ENCODE peak calls at places on chromosomes 6 and 20, in five cellular contexts. D is hippocampal formation, C is NB4, W is Panc1, G is Calu3. M is an unnamed sample.

GRCh38 chr6:169139179-169139971 is 114.3 kb downstream of the THBS2 start:
- DNase-seq in D (no peak), W (no peak), G (no peak), C (no peak), M (no peak)

GRCh38 chr6:34680802-34681515 is 15.6 kb downstream of the ILRUN start:
- DNase-seq in W (no peak), G (peak), D (no peak), C (peak), M (no peak)

GRCh38 chr6:6803180-6803978 is 214.9 kb downstream of the LY86 start:
- DNase-seq in C (peak), G (peak), D (no peak), W (no peak), M (peak)

GRCh38 chr6:34695729-34696188 is 808 bp downstream of the ILRUN start:
- DNase-seq in G (no peak), C (no peak), W (no peak), D (no peak), M (no peak)

GRCh38 chr6:132380358-132380757 is 20.9 kb downstream of the MOXD1 start:
- DNase-seq in D (no peak), G (no peak), C (no peak), W (no peak), M (no peak)

GRCh38 chr6:24981385-24981758 is 45.6 kb upstream of the RIPOR2 start:
- DNase-seq in C (no peak), D (no peak), G (peak), W (no peak), M (peak)

GRCh38 chr6:89140347-89141159 is 5.3 kb upstream of the PM20D2 start:
- DNase-seq in W (no peak), C (no peak), G (no peak), D (no peak), M (peak)

GRCh38 chr20:10111144-10111771 is 76.5 kb downstream of the ANKEF1 start:
- DNase-seq in C (no peak), G (no peak), D (no peak), W (no peak), M (no peak)

GRCh38 chr20:44398303-44398702 is 42.8 kb downstream of the HNF4A start:
- DNase-seq in W (no peak), C (no peak), D (no peak), G (no peak), M (no peak)

GRCh38 chr6:30676660-30677270 is 4.0 kb upstream of the DHX16 start:
- DNase-seq in D (no peak), W (no peak), G (no peak), C (no peak), M (no peak)

GRCh38 chr20:3041818-3042504 is 1.5 kb upstream of the GNRH2 start:
- DNase-seq in W (no peak), G (no peak), D (no peak), C (no peak), M (no peak)

GRCh38 chr20:53606364-53606985 is 12.8 kb upstream of the ZNF217 start:
- DNase-seq in D (no peak), W (no peak), G (no peak), C (no peak), M (no peak)

GRCh38 chr6:39189915-39190544 is 39.2 kb downstream of the KCNK5 start:
- DNase-seq in C (peak), W (no peak), G (peak), D (peak), M (no peak)

GRCh38 chr6:26383624-26384417 is 913 bp downstream of the BTN2A2 start:
- DNase-seq in D (no peak), C (peak), W (no peak), G (peak), M (peak)

GRCh38 chr6:160387887-160388286 is 39.7 kb downstream of the SLC22A3 start:
- DNase-seq in G (no peak), W (no peak), C (no peak), D (no peak), M (no peak)

GRCh38 chr6:20156824-20157223 is 55.4 kb downstream of the MBOAT1 start:
- DNase-seq in W (no peak), G (no peak), D (no peak), C (no peak), M (peak)

GRCh38 chr6:13700232-13700631 is 11.4 kb downstream of the RANBP9 start:
- DNase-seq in G (no peak), W (no peak), C (peak), D (no peak), M (no peak)

GRCh38 chr6:148808786-148809304 is 62.0 kb downstream of the UST start:
- DNase-seq in C (no peak), W (no peak), D (no peak), G (no peak), M (no peak)

GRCh38 chr20:17495826-17496225 is 35.4 kb downstream of the BFSP1 start:
- DNase-seq in C (no peak), W (no peak), G (no peak), D (no peak), M (no peak)

GRCh38 chr6:16061833-16062232 is 67.1 kb upstream of the MYLIP start:
- DNase-seq in C (no peak), W (no peak), G (no peak), D (no peak), M (no peak)

GRCh38 chr6:136761227-136761922 is 30.9 kb downstream of the MAP3K5 start:
- DNase-seq in C (peak), D (no peak), W (no peak), G (no peak), M (no peak)

GRCh38 chr6:73240730-73241129 is 15.4 kb upstream of the KHDC1L start:
- DNase-seq in W (no peak), G (no peak), D (no peak), C (no peak), M (no peak)

GRCh38 chr6:3376064-3376463 is 80.8 kb downstream of the SLC22A23 start:
- DNase-seq in G (no peak), D (peak), W (no peak), C (no peak), M (no peak)

GRCh38 chr6:11869656-11870340 is 91.2 kb upstream of the ADTRP start:
- DNase-seq in D (no peak), W (no peak), G (no peak), C (no peak), M (no peak)

GRCh38 chr20:41969656-41970055 is 351.5 kb upstream of the CHD6 start:
- DNase-seq in C (no peak), W (no peak), G (no peak), D (no peak), M (no peak)

GRCh38 chr6:109503327-109504224 is 20.6 kb upstream of the ZBTB24 start:
- DNase-seq in D (no peak), C (peak), G (no peak), W (no peak), M (no peak)

M was measured in LoVo.